ENCODE peak calls at places on chromosomes 3 and 15, in nine cellular contexts. X is IMR-90, A is AG09309, Q is brain microvascular endothelial cell, S is OCI-LY7, M is fibroblast of the aortic adventitia, L is ovary, U is activated B cell treated with CpG ODN at 0.5 μM for 24 hours, Z is osteocyte. D is an unnamed sample.

GRCh38 chr15:92796163-92796611 is 103.9 kb upstream of the CHD2 start:
- DNase-seq in A (no peak), X (no peak), S (no peak), U (no peak), Z (no peak), M (no peak), Q (no peak), L (no peak), D (no peak)

GRCh38 chr3:119507404-119507803 is 9.1 kb downstream of the TIMMDC1 start:
- DNase-seq in L (no peak), X (no peak), Q (no peak), M (no peak), S (no peak), A (no peak), Z (no peak), U (no peak), D (no peak)

GRCh38 chr3:151106311-151106710 is 20.8 kb downstream of the MED12L start:
- DNase-seq in A (no peak), Z (no peak), U (no peak), L (no peak), X (no peak), S (no peak), Q (no peak), M (no peak), D (no peak)

GRCh38 chr15:42193383-42193782 is 14.7 kb downstream of the VPS39 start:
- DNase-seq in S (no peak), U (no peak), X (no peak), Q (no peak), A (no peak), M (no peak), L (no peak), Z (no peak), D (no peak)

GRCh38 chr15:41926184-41927056 is 32.6 kb upstream of the SPTBN5 start:
- DNase-seq in U (no peak), X (no peak), M (peak; percentile 36), Q (no peak), S (peak; percentile 31), A (no peak), Z (no peak), L (no peak), D (no peak)

GRCh38 chr15:41773332-41773728 is 954 bp upstream of the MAPKBP1 start:
- DNase-seq in S (peak; percentile 22), Z (no peak), L (no peak), U (no peak), X (no peak), M (no peak), Q (no peak), A (no peak), D (no peak)

GRCh38 chr3:46825450-46825849 is 37.8 kb downstream of the MYL3 start:
- DNase-seq in U (no peak), Q (no peak), Z (no peak), A (no peak), X (no peak), L (no peak), M (no peak), S (no peak), D (no peak)

GRCh38 chr3:52614689-52615088 is 71.0 kb downstream of the PBRM1 start:
- DNase-seq in L (no peak), X (peak; percentile 41), S (no peak), A (no peak), Z (no peak), Q (peak; percentile 20), U (no peak), M (no peak), D (peak; percentile 16)

GRCh38 chr15:59516655-59517461 is 78.9 kb downstream of the FAM81A start:
- DNase-seq in X (no peak), L (no peak), Q (no peak), S (peak; percentile 73), U (no peak), M (no peak), Z (no peak), A (no peak), D (no peak)

GRCh38 chr3:104805042-104805441 is 561.7 kb upstream of the ALCAM start:
- DNase-seq in A (no peak), U (no peak), Z (no peak), L (no peak), X (no peak), M (no peak), Q (no peak), S (no peak), D (no peak)

GRCh38 chr15:48602358-48603122 is 43.0 kb downstream of the FBN1 start:
- DNase-seq in X (peak; percentile 81), U (no peak), M (peak; percentile 90), L (no peak), S (no peak), A (peak; percentile 67), Q (peak; percentile 48), Z (no peak), D (peak; percentile 71)

GRCh38 chr15:68307131-68307928 is 29.8 kb downstream of the FEM1B start:
- DNase-seq in M (no peak), Q (no peak), Z (no peak), S (no peak), U (no peak), A (no peak), L (no peak), X (no peak), D (no peak)

GRCh38 chr3:161028485-161029018 is 76.6 kb downstream of the B3GALNT1 start:
- DNase-seq in A (no peak), L (no peak), Q (no peak), S (no peak), U (no peak), Z (no peak), M (no peak), X (no peak), D (no peak)

DNA sequence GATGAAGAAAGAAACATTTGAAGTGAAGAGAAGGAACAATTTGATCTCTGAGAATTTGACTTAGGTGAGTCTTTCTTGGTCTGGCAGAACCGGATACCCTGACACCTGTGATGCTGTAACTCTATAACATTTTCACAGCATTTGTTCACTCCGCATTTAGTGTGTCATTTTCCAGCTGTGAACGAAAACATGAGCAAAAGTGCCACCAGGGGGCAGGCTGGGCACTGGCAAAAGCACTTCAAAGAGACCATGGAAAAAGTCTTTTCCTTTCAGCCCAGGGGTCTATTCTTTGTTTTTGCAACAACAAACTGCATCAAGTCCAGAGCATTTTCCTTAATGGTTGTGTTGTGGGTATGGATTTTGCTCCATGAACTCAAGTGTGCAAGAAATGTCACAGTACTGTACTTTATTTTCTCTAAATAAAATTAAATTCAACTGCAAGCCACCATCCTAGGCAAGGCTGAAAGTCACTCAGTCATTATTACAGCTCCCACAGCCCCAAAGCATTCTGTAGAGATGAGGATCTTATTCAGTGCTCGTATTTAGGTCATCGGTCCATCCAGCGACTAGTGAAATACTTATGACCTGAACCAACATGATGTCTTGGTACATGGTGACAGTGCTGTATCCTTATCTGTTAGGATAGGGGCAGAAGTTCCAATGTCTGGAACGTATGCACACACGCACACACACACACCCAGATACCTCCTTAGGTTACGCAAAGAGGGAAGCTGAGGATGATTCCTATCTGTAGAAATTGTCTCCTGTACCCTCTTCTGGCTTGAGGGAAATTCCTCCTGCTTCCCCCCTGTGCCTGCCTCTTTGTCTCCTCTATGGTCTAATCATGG is 125.5 kb downstream of the GADL1 start:
- DNase-seq in X (peak; percentile 58), Z (peak; percentile 87), L (peak; percentile 70), A (peak; percentile 10), U (peak; percentile 27), M (peak; percentile 74), S (peak; percentile 73), Q (peak; percentile 75), D (peak; percentile 70)
- TF ChIP-seq CTCF in X (peak; percentile 75), Z (peak; percentile 89), L (peak; percentile 56), A (peak; percentile 89), U (no peak), M (peak; percentile 86), S (peak; percentile 95), Q (peak; percentile 93), D (peak; percentile 86)

GRCh38 chr15:87477759-87478687 is 778.5 kb downstream of the NTRK3 start:
- DNase-seq in Q (peak; percentile 68), A (peak; percentile 16), L (no peak), U (no peak), X (peak; percentile 49), Z (no peak), S (no peak), M (peak; percentile 88), D (peak; percentile 89)
- TF ChIP-seq CTCF in Q (peak; percentile 14), A (peak; percentile 10), L (no peak), U (no peak), X (no peak), Z (no peak), S (peak; percentile 18), M (peak; percentile 52), D (peak; percentile 17)

GRCh38 chr3:64264491-64265109 is 39.3 kb upstream of the PRICKLE2 start:
- DNase-seq in L (no peak), A (no peak), M (peak; percentile 75), X (peak; percentile 32), Q (peak; percentile 41), Z (no peak), S (no peak), U (no peak), D (peak; percentile 20)

GRCh38 chr3:64260391-64260790 is 35.1 kb upstream of the PRICKLE2 start:
- DNase-seq in A (no peak), X (peak; percentile 66), L (no peak), S (no peak), M (no peak), U (no peak), Z (no peak), Q (no peak), D (peak; percentile 47)

GRCh38 chr3:64259646-64260045 is 34.4 kb upstream of the PRICKLE2 start:
- DNase-seq in S (no peak), X (no peak), Z (no peak), Q (no peak), U (no peak), M (peak; percentile 67), L (no peak), A (peak; percentile 16), D (peak; percentile 74)

GRCh38 chr3:64266065-64266874 is 41.0 kb upstream of the PRICKLE2 start:
- DNase-seq in M (peak; percentile 96), X (peak; percentile 94), S (no peak), Q (peak; percentile 81), A (peak; percentile 96), Z (no peak), U (no peak), L (no peak), D (peak; percentile 97)

GRCh38 chr3:64262574-64263114 is 37.4 kb upstream of the PRICKLE2 start:
- DNase-seq in Z (no peak), L (no peak), X (no peak), Q (no peak), A (no peak), U (no peak), M (no peak), S (no peak), D (no peak)
- TF ChIP-seq CTCF in Z (peak; percentile 21), L (no peak), X (no peak), Q (peak; percentile 33), A (no peak), U (no peak), M (no peak), S (no peak), D (peak; percentile 2)

DNA sequence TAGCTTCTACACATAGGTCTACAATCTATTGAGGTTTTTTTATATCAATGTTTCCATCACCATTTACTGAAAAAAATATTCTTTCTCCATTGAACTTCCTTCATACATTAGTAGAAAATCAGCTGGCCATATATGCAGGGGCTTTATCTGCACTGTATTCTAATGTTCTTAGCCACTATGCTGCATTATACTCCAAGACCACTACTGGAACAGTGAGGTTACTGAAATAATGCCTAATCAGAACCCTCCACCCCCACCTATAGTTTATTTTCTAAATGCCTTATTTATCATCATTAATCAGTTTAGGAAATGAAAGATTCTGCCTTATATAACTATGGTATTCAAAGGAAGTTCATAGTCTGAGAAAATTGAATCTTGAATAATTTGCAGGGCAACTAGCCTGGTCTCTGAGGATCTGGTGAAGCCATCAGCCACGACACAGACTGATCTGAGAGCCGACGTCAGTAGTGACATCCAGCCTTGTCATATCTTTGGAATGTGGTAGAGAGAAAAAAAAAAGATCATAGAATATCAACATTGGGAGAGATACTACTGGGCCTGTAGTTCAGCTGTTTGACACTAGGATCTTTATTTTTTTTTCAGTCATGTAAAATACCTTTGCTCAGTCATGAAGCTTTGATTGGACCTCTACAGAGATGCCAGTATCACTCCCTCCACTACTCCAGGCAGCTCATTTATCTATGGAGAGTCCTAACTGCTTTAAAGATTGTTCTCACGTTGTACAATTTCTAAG is 66.6 kb downstream of the P3H2 start:
- DNase-seq in U (no peak), Q (peak; percentile 89), Z (no peak), M (peak; percentile 73), S (no peak), L (no peak), X (peak; percentile 92), A (no peak), D (peak; percentile 78)
- TF ChIP-seq CTCF in U (no peak), Q (peak; percentile 28), Z (no peak), M (peak; percentile 37), S (no peak), L (no peak), X (peak; percentile 29), A (peak; percentile 20), D (no peak)